ENCODE peak calls at places on chromosomes 6 and 20, in ten cellular contexts. S is RWPE1; M is Ammon's horn; D is stimulated activated naive CD8-positive, alpha-beta T cell treated with anti-CD3 and anti-CD28 coated beads, Interleukin-15, Interleukin-2, amounts not matched to agents 100 U/mL and 50 U/mL, for 24 hours; G is astrocyte of the hippocampus; W is body of pancreas; H is left lung; V is stimulated activated CD4-positive, alpha-beta T cell treated with anti-CD3 and anti-CD28 coated beads, Interleukin-1b, Interleukin-23, amount 100 ng/mL, for 24 hours; F is NCI-H1092 treated with DMSO at 0.1 percent for 48 hours; Q is mesothelial cell of epicardium. T is an unnamed sample.

GRCh38 chr6:87722831-87723726 is 21.0 kb upstream of the AKIRIN2 start:
- DNase-seq in H (peak), S (peak), D (no peak), G (peak), V (no peak), F (no peak), Q (no peak), M (peak), W (peak), T (peak)

GRCh38 chr6:21922086-21922485 is 328.5 kb downstream of the SOX4 start:
- DNase-seq in M (no peak), Q (no peak), H (no peak), W (no peak), S (no peak), D (no peak), G (peak), F (no peak), V (no peak), T (no peak)

GRCh38 chr6:152720964-152721363 is 23.3 kb downstream of the MYCT1 start:
- DNase-seq in M (no peak), S (peak), H (no peak), F (no peak), V (no peak), D (no peak), G (no peak), Q (no peak), W (no peak), T (no peak)

GRCh38 chr6:73579851-73580246 is 59.0 kb upstream of the EEF1A1 start:
- DNase-seq in Q (no peak), M (peak), S (peak), F (no peak), D (peak), W (no peak), H (peak), V (no peak), G (peak), T (peak)

GRCh38 chr6:167501831-167502385 is 177.0 kb downstream of the TTLL2 start:
- DNase-seq in M (no peak), S (no peak), F (peak), H (no peak), G (peak), W (peak), V (no peak), D (no peak), Q (no peak), T (no peak)

GRCh38 chr20:51426879-51427624 is 115.5 kb downstream of the NFATC2 start:
- DNase-seq in G (no peak), M (no peak), W (no peak), H (no peak), V (no peak), S (no peak), F (no peak), Q (no peak), D (no peak), T (no peak)

GRCh38 chr20:7836076-7836475 is 104.2 kb downstream of the HAO1 start:
- DNase-seq in D (no peak), W (no peak), H (no peak), Q (no peak), G (no peak), V (no peak), S (no peak), F (no peak), M (no peak), T (no peak)

GRCh38 chr6:40340957-40341356 is 246.2 kb downstream of the LRFN2 start:
- DNase-seq in S (no peak), G (no peak), H (no peak), W (peak), F (no peak), Q (no peak), M (no peak), D (no peak), V (no peak), T (no peak)